ENCODE peak calls at places on chromosomes 7 and 10, in ten cellular contexts. L is activated CD8-positive, alpha-beta T cell treated with anti-CD3 and anti-CD28 coated beads for 36 hours; G is spleen; E is GM12865; O is body of pancreas; Z is B cell; K is hepatocyte; C is Panc1; I is endothelial cell; M is cardiac muscle cell. J is an unnamed sample.

GRCh38 chr7:16785316-16785715 is 19.5 kb downstream of the AGR2 start:
- DNase-seq in L (no peak), G (no peak), E (no peak), O (no peak), Z (no peak), K (no peak), C (no peak), I (no peak), M (no peak), J (no peak)

GRCh38 chr10:129703287-129704137 is 236.5 kb downstream of the MGMT start:
- DNase-seq in L (no peak), G (no peak), E (no peak), O (no peak), Z (no peak), K (no peak), C (no peak), I (no peak), M (no peak), J (no peak)

GRCh38 chr10:69004821-69005220 is 16.2 kb downstream of the KIFBP start:
- DNase-seq in L (no peak), G (no peak), E (peak), O (no peak), Z (peak), K (peak), C (no peak), I (no peak), M (no peak), J (peak)

GRCh38 chr7:32888505-32888904 is 3.1 kb downstream of the KBTBD2 start:
- DNase-seq in L (no peak), G (no peak), E (no peak), O (no peak), Z (no peak), K (no peak), C (no peak), I (no peak), M (no peak), J (no peak)

GRCh38 chr10:90319188-90319914 is 538.5 kb downstream of the HTR7 start:
- DNase-seq in L (peak), G (no peak), E (peak), O (no peak), Z (no peak), K (peak), C (peak), I (no peak), M (peak), J (peak)

GRCh38 chr7:47816647-47817046 is 131.6 kb downstream of the PKD1L1 start:
- DNase-seq in L (no peak), G (no peak), E (no peak), O (no peak), Z (no peak), K (no peak), C (no peak), I (no peak), M (no peak), J (peak)

GRCh38 chr7:108716783-108717182 is 147.1 kb downstream of the DNAJB9 start:
- DNase-seq in L (no peak), G (no peak), E (no peak), O (no peak), Z (no peak), K (no peak), C (no peak), I (no peak), M (no peak), J (peak)

GRCh38 chr7:123633553-123633952 is 22.1 kb upstream of the LMOD2 start:
- DNase-seq in L (no peak), G (no peak), E (no peak), O (no peak), Z (no peak), K (no peak), C (no peak), I (no peak), M (no peak), J (peak)

GRCh38 chr10:61634711-61635110 is 28.0 kb upstream of the CABCOCO1 start:
- DNase-seq in L (no peak), G (no peak), E (no peak), O (no peak), Z (no peak), K (no peak), C (no peak), I (no peak), M (no peak), J (no peak)

GRCh38 chr7:103989785-103990775 is 622 bp upstream of the RELN start:
- DNase-seq in L (peak), G (no peak), E (peak), O (no peak), Z (peak), K (peak), C (no peak), I (peak), M (peak), J (peak)

GRCh38 chr7:45993621-45994020 is 72.5 kb upstream of the IGFBP3 start:
- DNase-seq in L (no peak), G (no peak), E (no peak), O (no peak), Z (no peak), K (no peak), C (no peak), I (no peak), M (no peak), J (peak)

GRCh38 chr7:139909379-139910050 is 80.5 kb downstream of the TBXAS1 start:
- DNase-seq in L (no peak), G (no peak), E (no peak), O (no peak), Z (no peak), K (no peak), C (no peak), I (no peak), M (no peak), J (peak)

GRCh38 chr7:116511552-116512523 is 12.3 kb downstream of the CAV2 start:
- DNase-seq in L (peak), G (no peak), E (peak), O (no peak), Z (peak), K (no peak), C (peak), I (no peak), M (no peak), J (peak)

GRCh38 chr7:66627876-66628360 is 763 bp upstream of the KCTD7 start:
- DNase-seq in L (peak), G (no peak), E (no peak), O (no peak), Z (no peak), K (no peak), C (no peak), I (peak), M (no peak), J (no peak)

GRCh38 chr10:104026762-104027161 is 58.9 kb downstream of the COL17A1 start:
- DNase-seq in L (no peak), G (no peak), E (no peak), O (no peak), Z (no peak), K (no peak), C (no peak), I (no peak), M (no peak), J (no peak)

GRCh38 chr10:6161913-6162312 is 40.8 kb upstream of the PFKFB3 start:
- DNase-seq in L (no peak), G (no peak), E (no peak), O (no peak), Z (no peak), K (peak), C (no peak), I (no peak), M (no peak), J (no peak)

GRCh38 chr7:45992831-45993230 is 71.8 kb upstream of the IGFBP3 start:
- DNase-seq in L (no peak), G (no peak), E (no peak), O (no peak), Z (no peak), K (no peak), C (no peak), I (no peak), M (no peak), J (no peak)

GRCh38 chr10:47296941-47297340 is 3.1 kb upstream of the GDF10 start:
- DNase-seq in L (no peak), G (no peak), E (no peak), O (no peak), Z (no peak), K (no peak), C (no peak), I (no peak), M (no peak), J (no peak)

GRCh38 chr10:129814681-129815646 is 149.1 kb downstream of the EBF3 start:
- DNase-seq in L (no peak), G (no peak), E (no peak), O (no peak), Z (no peak), K (no peak), C (no peak), I (no peak), M (no peak), J (peak)

GRCh38 chr10:82221750-82222149 is 346.8 kb downstream of the NRG3 start:
- DNase-seq in L (no peak), G (no peak), E (no peak), O (no peak), Z (no peak), K (no peak), C (no peak), I (no peak), M (no peak), J (no peak)

GRCh38 chr7:137545059-137545730 is 201.7 kb upstream of the PTN start:
- DNase-seq in L (no peak), G (no peak), E (no peak), O (no peak), Z (no peak), K (no peak), C (no peak), I (no peak), M (no peak), J (no peak)

GRCh38 chr7:138460176-138460648 is at the start of gene TRIM24:
- DNase-seq in L (no peak), G (peak), E (no peak), O (no peak), Z (no peak), K (no peak), C (no peak), I (no peak), M (no peak), J (no peak)

GRCh38 chr7:75642810-75643486 is 95.8 kb downstream of the HIP1 start:
- DNase-seq in L (peak), G (no peak), E (peak), O (peak), Z (peak), K (peak), C (peak), I (peak), M (peak), J (peak)

GRCh38 chr10:98074315-98074911 is 44.0 kb upstream of the CRTAC1 start:
- DNase-seq in L (peak), G (no peak), E (no peak), O (no peak), Z (no peak), K (peak), C (no peak), I (peak), M (peak), J (peak)

GRCh38 chr10:114811769-114812353 is 9.7 kb upstream of the FHIP2A start:
- DNase-seq in L (no peak), G (no peak), E (no peak), O (no peak), Z (no peak), K (no peak), C (no peak), I (no peak), M (no peak), J (peak)

GRCh38 chr7:101165075-101165957 is at the start of gene VGF:
- DNase-seq in L (peak), G (peak), E (peak), O (peak), Z (peak), K (peak), C (peak), I (peak), M (peak), J (peak)

GRCh38 chr7:5500777-5501350 is 77.2 kb upstream of the TNRC18 start:
- DNase-seq in L (no peak), G (no peak), E (no peak), O (no peak), Z (no peak), K (no peak), C (no peak), I (no peak), M (no peak), J (no peak)

GRCh38 chr10:79434223-79434687 is 11.2 kb downstream of the ZCCHC24 start:
- DNase-seq in L (peak), G (no peak), E (no peak), O (no peak), Z (no peak), K (no peak), C (no peak), I (no peak), M (no peak), J (no peak)

DNA sequence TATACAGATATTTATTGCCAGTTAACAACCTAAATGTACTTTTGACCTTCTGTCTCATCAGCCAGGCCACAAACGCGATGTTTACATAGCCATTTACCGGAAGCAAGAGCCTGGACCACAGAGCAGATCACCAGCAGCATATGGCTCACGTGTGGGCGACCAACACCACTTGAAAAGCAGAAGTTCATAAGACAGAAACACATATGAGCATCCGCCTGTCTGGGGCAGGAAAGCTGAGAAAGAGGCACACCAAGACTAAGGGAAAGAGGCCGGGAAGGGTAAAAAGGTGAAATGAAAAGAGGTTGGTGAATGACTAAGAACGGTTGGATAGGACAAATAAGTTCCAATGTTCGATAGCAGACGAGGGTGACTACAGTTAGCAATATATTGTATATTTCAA is 1.3 kb downstream of the ABCB1 start:
- DNase-seq in L (peak), G (peak), E (peak), O (no peak), Z (peak), K (peak), C (no peak), I (no peak), M (no peak), J (peak)
- TF ChIP-seq CTCF in L (no peak), G (no peak), E (no peak), O (no peak), Z (no peak), K (no peak), C (no peak), I (no peak), M (no peak), J (no peak)

DNA sequence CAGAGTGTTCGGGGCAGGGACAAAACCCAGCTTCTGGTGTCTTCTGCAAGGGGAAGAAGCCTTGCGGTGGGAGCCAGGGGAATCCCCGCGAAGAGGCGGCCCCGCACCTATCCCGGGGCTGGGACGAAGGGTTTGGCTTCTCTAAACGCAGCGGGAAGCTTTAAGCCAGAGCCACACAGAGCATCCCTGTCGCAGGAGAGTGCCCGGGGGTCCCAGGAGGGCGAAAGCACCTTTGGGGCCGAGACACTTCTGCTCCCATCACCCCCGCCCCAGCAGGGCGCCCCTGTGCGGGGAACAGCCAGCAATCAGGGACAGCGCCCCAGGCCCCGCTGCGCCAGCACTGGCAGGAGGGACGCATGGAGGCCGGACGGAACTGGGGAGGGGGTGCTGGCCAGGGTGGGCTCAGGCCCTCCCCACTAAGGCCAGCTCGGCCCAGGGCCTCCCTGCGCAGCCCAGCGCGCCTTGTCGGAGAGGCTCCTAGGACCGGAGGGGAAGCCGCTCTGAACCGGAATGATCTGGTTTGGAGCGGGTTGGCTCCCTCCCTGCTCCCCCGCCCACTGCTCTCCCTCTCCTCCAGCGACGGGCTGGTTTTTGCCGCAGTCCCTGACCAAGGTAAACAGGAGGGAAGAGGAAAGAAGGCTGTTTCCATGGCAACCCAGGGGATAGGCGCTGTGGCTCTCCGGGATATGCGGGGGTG is 63.9 kb downstream of the TMEM209 start:
- DNase-seq in L (peak), G (peak), E (no peak), O (peak), Z (peak), K (peak), C (no peak), I (peak), M (peak), J (peak)
- TF ChIP-seq CTCF in L (no peak), G (no peak), E (no peak), O (peak), Z (no peak), K (peak), C (no peak), I (no peak), M (peak), J (no peak)

GRCh38 chr10:21511931-21512330 is 13.6 kb downstream of the SKIDA1 start:
- DNase-seq in L (no peak), G (no peak), E (no peak), O (no peak), Z (no peak), K (no peak), C (no peak), I (no peak), M (no peak), J (peak)

GRCh38 chr10:21509391-21510217 is 15.9 kb downstream of the SKIDA1 start:
- DNase-seq in L (no peak), G (peak), E (no peak), O (no peak), Z (no peak), K (no peak), C (no peak), I (no peak), M (peak), J (peak)

GRCh38 chr10:21508987-21509334 is 16.5 kb downstream of the SKIDA1 start:
- DNase-seq in L (no peak), G (no peak), E (no peak), O (no peak), Z (no peak), K (no peak), C (no peak), I (no peak), M (peak), J (no peak)

GRCh38 chr10:21513035-21513434 is 12.4 kb downstream of the SKIDA1 start:
- DNase-seq in L (no peak), G (no peak), E (no peak), O (no peak), Z (no peak), K (no peak), C (no peak), I (no peak), M (no peak), J (peak)

GRCh38 chr10:21510218-21511070 is 15.0 kb downstream of the SKIDA1 start:
- DNase-seq in L (no peak), G (no peak), E (no peak), O (no peak), Z (no peak), K (no peak), C (no peak), I (no peak), M (peak), J (no peak)
- TF ChIP-seq CTCF in L (no peak), G (no peak), E (no peak), O (no peak), Z (no peak), K (no peak), C (no peak), I (no peak), M (no peak), J (no peak)

GRCh38 chr7:37352974-37353948 is 95.4 kb downstream of the ELMO1 start:
- DNase-seq in L (peak), G (peak), E (peak), O (no peak), Z (peak), K (no peak), C (peak), I (no peak), M (no peak), J (no peak)
- TF ChIP-seq CTCF in L (peak), G (peak), E (peak), O (peak), Z (peak), K (peak), C (peak), I (no peak), M (no peak), J (no peak)

DNA sequence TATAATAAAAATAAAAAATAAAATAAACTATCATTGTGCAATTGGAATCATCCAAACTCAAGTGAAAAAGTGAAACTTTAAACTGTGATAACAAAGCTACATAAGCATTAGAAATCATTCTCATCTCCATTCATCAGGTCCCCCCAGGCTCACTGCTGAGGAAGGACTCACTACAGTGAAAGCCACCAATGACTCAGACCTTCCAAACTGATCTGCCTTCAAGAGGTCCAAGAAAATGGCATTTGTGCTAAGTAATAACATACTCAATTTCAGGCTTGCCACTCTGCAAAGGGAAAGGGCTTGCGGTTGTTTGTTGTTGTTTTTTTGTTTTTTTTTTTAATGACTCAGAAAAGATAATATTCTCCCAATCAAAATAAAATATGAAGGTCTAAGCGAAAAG is 13.8 kb downstream of the SFMBT2 start:
- DNase-seq in L (peak), G (no peak), E (no peak), O (no peak), Z (no peak), K (no peak), C (no peak), I (no peak), M (no peak), J (peak)
- TF ChIP-seq CTCF in L (no peak), G (no peak), E (no peak), O (no peak), Z (no peak), K (no peak), C (no peak), I (no peak), M (no peak), J (no peak)

GRCh38 chr7:30173058-30173897 is 38.5 kb downstream of the MTURN start:
- DNase-seq in L (no peak), G (no peak), E (no peak), O (peak), Z (no peak), K (peak), C (no peak), I (no peak), M (peak), J (peak)
- TF ChIP-seq CTCF in L (no peak), G (no peak), E (no peak), O (peak), Z (no peak), K (peak), C (peak), I (no peak), M (peak), J (peak)

GRCh38 chr10:99435986-99436633 is 5.7 kb upstream of the GOT1 start:
- DNase-seq in L (no peak), G (no peak), E (peak), O (no peak), Z (peak), K (peak), C (peak), I (peak), M (peak), J (peak)
- TF ChIP-seq CTCF in L (peak), G (peak), E (peak), O (peak), Z (peak), K (peak), C (peak), I (peak), M (peak), J (peak)

GRCh38 chr10:92242910-92243671 is 47.8 kb downstream of the CPEB3 start:
- DNase-seq in L (peak), G (peak), E (peak), O (peak), Z (peak), K (peak), C (peak), I (peak), M (peak), J (peak)
- TF ChIP-seq CTCF in L (no peak), G (no peak), E (no peak), O (no peak), Z (no peak), K (no peak), C (no peak), I (no peak), M (no peak), J (no peak)

J was measured in foreskin fibroblast.